ENCODE peak calls at places on chromosome 4, in four cellular contexts. L, N, B and R are unnamed samples.

GRCh38 chr4:156779046-156779445 is 192.6 kb downstream of the PDGFC start:
- DNase-seq in L (peak), N (no peak), B (no peak), R (no peak)

GRCh38 chr4:56654238-56654632 is 26.9 kb downstream of the HOPX start:
- DNase-seq in L (no peak), N (no peak), B (no peak), R (no peak)

GRCh38 chr4:112069110-112069509 is 76.1 kb upstream of the FAM241A start:
- DNase-seq in L (peak), N (no peak), B (no peak), R (no peak)

GRCh38 chr4:149781150-149781549 is 34.5 kb downstream of the IQCM start:
- DNase-seq in L (peak), N (no peak), B (no peak), R (no peak)

GRCh38 chr4:74671074-74671698 is 123.1 kb downstream of the BTC start:
- DNase-seq in L (peak), N (peak), B (peak), R (peak)

GRCh38 chr4:117898496-117898895 is 135.8 kb upstream of the NDST3 start:
- DNase-seq in L (peak), N (no peak), B (no peak), R (no peak)

GRCh38 chr4:53005149-53005546 is 143.0 kb downstream of the RASL11B start:
- DNase-seq in L (no peak), N (no peak), B (peak), R (no peak)

GRCh38 chr4:142817442-142817841 is 28.7 kb downstream of the INPP4B start:
- DNase-seq in L (peak), N (no peak), B (no peak), R (no peak)

GRCh38 chr4:47075919-47076318 is 44.6 kb downstream of the GABRB1 start:
- DNase-seq in L (no peak), N (no peak), B (peak), R (no peak)

GRCh38 chr4:145936142-145937020 is 2.2 kb downstream of the ZNF827 start:
- DNase-seq in L (peak), N (peak), B (peak), R (peak)
- TF ChIP-seq CTCF in L (peak), N (peak), B (peak), R (peak)

GRCh38 chr4:188854451-188854850 is 715.2 kb downstream of the TRIML1 start:
- DNase-seq in L (no peak), N (no peak), B (no peak), R (no peak)
- H3K4me3 ChIP-seq in L (no peak), N (no peak), B (no peak), R (no peak)

GRCh38 chr4:169012049-169012448 is 2.0 kb upstream of the CBR4 start:
- DNase-seq in L (no peak), N (no peak), B (no peak), R (no peak)

GRCh38 chr4:169013396-169013795 is 3.3 kb upstream of the CBR4 start:
- DNase-seq in L (no peak), N (no peak), B (no peak), R (no peak)

GRCh38 chr4:169010125-169011023 is at the start of gene CBR4:
- DNase-seq in L (peak), N (peak), B (peak), R (peak)

GRCh38 chr4:169008478-169008877 is 1.6 kb downstream of the CBR4 start:
- DNase-seq in L (no peak), N (no peak), B (no peak), R (no peak)

DNA sequence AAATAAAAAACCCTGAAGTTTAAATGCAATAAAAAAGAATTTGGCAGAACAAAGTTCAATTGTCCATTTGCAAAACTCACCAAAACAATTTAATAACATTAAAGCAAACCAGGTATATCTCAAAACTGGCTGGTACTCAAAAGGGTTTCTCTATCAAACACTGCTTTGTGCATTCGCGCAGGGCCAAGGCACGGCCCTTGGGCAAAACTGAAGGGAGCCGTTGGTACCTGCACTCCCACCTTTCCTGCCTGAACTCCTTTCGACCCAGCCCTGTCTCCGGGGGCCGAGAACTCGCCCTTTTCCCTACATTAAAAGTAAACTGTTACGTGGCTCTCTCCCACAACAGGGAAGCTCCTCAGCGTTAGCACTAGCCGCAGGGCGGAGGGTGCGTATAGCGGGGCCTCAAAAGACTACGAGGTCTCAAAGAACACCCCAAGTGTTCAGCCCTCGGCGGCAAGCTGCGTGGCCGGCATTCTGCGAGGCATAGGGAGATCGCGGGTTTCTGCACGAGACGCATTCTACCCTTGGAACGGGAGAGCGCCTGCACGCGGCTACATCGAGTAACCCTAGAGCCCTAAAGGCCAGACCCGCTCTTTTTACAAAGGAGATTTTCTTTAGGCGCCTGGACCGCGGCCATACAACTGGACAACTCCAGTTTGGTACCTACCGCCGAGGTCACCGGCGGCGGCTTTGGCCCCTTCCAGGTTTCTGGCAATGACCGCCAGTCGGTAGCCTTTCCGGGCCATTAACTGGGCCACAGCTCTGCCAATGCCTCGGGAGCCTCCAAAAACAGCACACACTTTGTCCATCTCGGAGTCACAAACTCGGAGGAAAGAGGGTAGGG is 552 bp downstream of the CBR4 start:
- DNase-seq in L (peak), N (peak), B (peak), R (peak)
- TF ChIP-seq CTCF in L (peak), N (peak), B (peak), R (peak)

GRCh38 chr4:55127521-55127920 is 2.1 kb upstream of the KDR start:
- DNase-seq in L (peak), N (no peak), B (no peak), R (no peak)

GRCh38 chr4:55125087-55125721 is at the start of gene KDR:
- DNase-seq in L (peak), N (no peak), B (peak), R (no peak)

GRCh38 chr4:55127053-55127452 is 1.7 kb upstream of the KDR start:
- DNase-seq in L (no peak), N (no peak), B (no peak), R (no peak)

GRCh38 chr4:55124337-55125076 is 888 bp downstream of the KDR start:
- DNase-seq in L (peak), N (no peak), B (peak), R (no peak)

DNA sequence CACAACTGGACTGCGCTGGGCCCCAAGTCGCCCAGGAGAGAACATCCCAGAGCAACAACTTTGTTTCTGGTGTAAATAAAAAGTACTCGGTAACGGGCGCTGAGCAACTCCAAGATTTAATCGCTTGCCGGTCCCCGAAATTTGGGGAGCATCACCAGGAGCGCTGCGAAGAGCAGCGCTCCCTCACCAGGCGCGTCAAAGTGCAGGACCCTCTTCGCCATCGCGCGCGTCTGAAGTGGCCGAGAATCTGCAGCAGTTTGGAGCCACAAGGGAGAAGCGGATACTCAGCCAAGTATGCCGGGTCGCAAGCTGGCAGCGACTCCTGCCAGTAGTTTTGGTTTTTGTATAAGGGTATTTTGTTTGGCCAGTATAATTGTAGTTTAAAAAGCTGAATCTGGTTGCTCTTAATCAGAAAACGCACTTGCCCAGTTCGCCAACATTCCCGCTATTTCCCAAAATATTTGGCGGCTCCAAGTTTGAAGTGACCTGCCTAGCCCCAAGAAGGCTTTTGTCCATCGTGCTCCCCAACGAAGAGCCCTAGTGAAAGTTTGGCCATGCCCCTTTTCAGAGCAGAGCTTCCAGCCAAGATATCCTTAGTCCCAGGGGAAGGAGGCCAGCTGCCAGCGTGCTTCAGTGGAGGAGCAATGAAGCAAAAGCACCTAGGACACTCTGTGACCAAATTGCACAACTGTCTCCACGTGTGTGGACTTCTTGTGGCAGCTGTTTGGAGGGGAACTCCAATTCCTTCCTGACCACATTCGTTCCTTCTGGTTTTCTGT is 557 bp upstream of the KDR start:
- DNase-seq in L (no peak), N (no peak), B (peak), R (no peak)
- H3K4me3 ChIP-seq in L (peak), N (no peak), B (peak), R (no peak)

GRCh38 chr4:137631605-137632004 is 99.3 kb upstream of the PCDH18 start:
- DNase-seq in L (no peak), N (no peak), B (no peak), R (no peak)

GRCh38 chr4:137635108-137635507 is 102.8 kb upstream of the PCDH18 start:
- DNase-seq in L (no peak), N (no peak), B (no peak), R (no peak)

GRCh38 chr4:137632842-137633241 is 100.5 kb upstream of the PCDH18 start:
- DNase-seq in L (no peak), N (no peak), B (no peak), R (no peak)

GRCh38 chr4:137638934-137639333 is 106.6 kb upstream of the PCDH18 start:
- DNase-seq in L (no peak), N (no peak), B (no peak), R (peak)

DNA sequence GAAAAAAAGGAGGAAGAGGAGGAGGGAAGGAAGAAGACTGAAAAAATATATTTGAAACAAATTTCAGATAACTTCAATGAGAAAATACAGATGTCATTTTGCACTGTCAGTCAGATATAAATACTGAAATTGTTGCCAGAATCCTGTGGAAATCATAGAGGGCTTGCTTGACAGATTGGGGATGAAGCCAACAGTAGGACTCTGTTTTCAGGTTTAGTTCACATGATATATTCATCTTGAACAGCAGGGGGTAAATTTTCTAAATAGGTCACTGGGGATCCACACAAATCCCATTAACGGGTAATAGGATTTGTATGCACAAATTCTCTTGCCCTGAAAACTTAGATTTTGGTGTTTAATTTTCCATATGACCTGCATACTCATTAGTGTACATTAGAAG is 103.3 kb upstream of the PCDH18 start:
- DNase-seq in L (no peak), N (no peak), B (no peak), R (no peak)
- TF ChIP-seq CTCF in L (no peak), N (no peak), B (no peak), R (no peak)

GRCh38 chr4:7068279-7068842 is 497 bp upstream of the GRPEL1 start:
- DNase-seq in L (no peak), N (no peak), B (no peak), R (no peak)
- H3K4me3 ChIP-seq in L (peak), N (peak), B (peak), R (peak)